ENCODE peak calls at places on chromosomes 5 and 9, in nine cellular contexts. One of them, this sample, is unnamed.

GRCh38 chr9:94139672-94140417 is 55.6 kb downstream of the PTPDC1 start:
- DNase-seq in DMS153: no peak
- DNase-seq in stimulated activated naive B cell treated with anti-CD40 and anti-IgM and Interleukin-4, amounts not matched to agents 10 μg/mL and 1 μg/mL and 100 μg/mL, for 72 hours: no peak
- DNase-seq in activated T-cell treated with anti-CD3 and anti-CD28 coated beads for 4 hours: no peak
- DNase-seq in smooth muscle cell of the brain vasculature: peak
- DNase-seq in RPMI8226: peak
- DNase-seq in SW 1271: peak
- DNase-seq in posterior cingulate gyrus: no peak
- DNase-seq in HFFc6: peak
- DNase-seq in this sample: peak

GRCh38 chr5:32612134-32612888 is 27.0 kb downstream of the SUB1 start:
- DNase-seq in HFFc6: no peak
- DNase-seq in RPMI8226: no peak
- DNase-seq in smooth muscle cell of the brain vasculature: no peak
- DNase-seq in DMS153: peak
- DNase-seq in posterior cingulate gyrus: no peak
- DNase-seq in SW 1271: no peak
- DNase-seq in stimulated activated naive B cell treated with anti-CD40 and anti-IgM and Interleukin-4, amounts not matched to agents 10 μg/mL and 1 μg/mL and 100 μg/mL, for 72 hours: no peak
- DNase-seq in activated T-cell treated with anti-CD3 and anti-CD28 coated beads for 4 hours: no peak
- DNase-seq in this sample: no peak

GRCh38 chr9:112081918-112082729 is 93.0 kb downstream of the SUSD1 start:
- DNase-seq in smooth muscle cell of the brain vasculature: no peak
- DNase-seq in posterior cingulate gyrus: no peak
- DNase-seq in HFFc6: no peak
- DNase-seq in DMS153: no peak
- DNase-seq in stimulated activated naive B cell treated with anti-CD40 and anti-IgM and Interleukin-4, amounts not matched to agents 10 μg/mL and 1 μg/mL and 100 μg/mL, for 72 hours: no peak
- DNase-seq in activated T-cell treated with anti-CD3 and anti-CD28 coated beads for 4 hours: no peak
- DNase-seq in RPMI8226: no peak
- DNase-seq in SW 1271: no peak
- DNase-seq in this sample: no peak

GRCh38 chr5:43110606-43111170 is 10.0 kb upstream of the ZNF131 start:
- DNase-seq in activated T-cell treated with anti-CD3 and anti-CD28 coated beads for 4 hours: peak
- DNase-seq in RPMI8226: peak
- DNase-seq in posterior cingulate gyrus: no peak
- DNase-seq in SW 1271: no peak
- DNase-seq in smooth muscle cell of the brain vasculature: no peak
- DNase-seq in stimulated activated naive B cell treated with anti-CD40 and anti-IgM and Interleukin-4, amounts not matched to agents 10 μg/mL and 1 μg/mL and 100 μg/mL, for 72 hours: no peak
- DNase-seq in HFFc6: no peak
- DNase-seq in DMS153: no peak
- DNase-seq in this sample: peak

GRCh38 chr9:16924311-16924915 is 53.9 kb upstream of the BNC2 start:
- DNase-seq in DMS153: no peak
- DNase-seq in HFFc6: no peak
- DNase-seq in RPMI8226: no peak
- DNase-seq in activated T-cell treated with anti-CD3 and anti-CD28 coated beads for 4 hours: no peak
- DNase-seq in smooth muscle cell of the brain vasculature: no peak
- DNase-seq in stimulated activated naive B cell treated with anti-CD40 and anti-IgM and Interleukin-4, amounts not matched to agents 10 μg/mL and 1 μg/mL and 100 μg/mL, for 72 hours: no peak
- DNase-seq in SW 1271: no peak
- DNase-seq in posterior cingulate gyrus: no peak
- DNase-seq in this sample: no peak

GRCh38 chr5:154395407-154396106 is 50.2 kb upstream of the SAP30L start:
- DNase-seq in activated T-cell treated with anti-CD3 and anti-CD28 coated beads for 4 hours: no peak
- DNase-seq in SW 1271: no peak
- DNase-seq in HFFc6: no peak
- DNase-seq in posterior cingulate gyrus: peak
- DNase-seq in RPMI8226: peak
- DNase-seq in DMS153: peak
- DNase-seq in smooth muscle cell of the brain vasculature: no peak
- DNase-seq in stimulated activated naive B cell treated with anti-CD40 and anti-IgM and Interleukin-4, amounts not matched to agents 10 μg/mL and 1 μg/mL and 100 μg/mL, for 72 hours: no peak
- DNase-seq in this sample: peak

GRCh38 chr5:179596421-179596820 is 27.1 kb downstream of the HNRNPH1 start:
- DNase-seq in smooth muscle cell of the brain vasculature: no peak
- DNase-seq in posterior cingulate gyrus: no peak
- DNase-seq in HFFc6: no peak
- DNase-seq in stimulated activated naive B cell treated with anti-CD40 and anti-IgM and Interleukin-4, amounts not matched to agents 10 μg/mL and 1 μg/mL and 100 μg/mL, for 72 hours: no peak
- DNase-seq in DMS153: no peak
- DNase-seq in activated T-cell treated with anti-CD3 and anti-CD28 coated beads for 4 hours: no peak
- DNase-seq in SW 1271: no peak
- DNase-seq in RPMI8226: no peak
- DNase-seq in this sample: no peak

GRCh38 chr9:129131300-129132145 is 20.3 kb downstream of the PTPA start:
- DNase-seq in activated T-cell treated with anti-CD3 and anti-CD28 coated beads for 4 hours: peak
- DNase-seq in posterior cingulate gyrus: peak
- DNase-seq in RPMI8226: peak
- DNase-seq in stimulated activated naive B cell treated with anti-CD40 and anti-IgM and Interleukin-4, amounts not matched to agents 10 μg/mL and 1 μg/mL and 100 μg/mL, for 72 hours: peak
- DNase-seq in HFFc6: peak
- DNase-seq in SW 1271: peak
- DNase-seq in smooth muscle cell of the brain vasculature: no peak
- DNase-seq in DMS153: peak
- DNase-seq in this sample: peak

GRCh38 chr5:140358738-140359310 is 1.2 kb upstream of the SLC4A9 start:
- DNase-seq in SW 1271: peak
- DNase-seq in smooth muscle cell of the brain vasculature: no peak
- DNase-seq in activated T-cell treated with anti-CD3 and anti-CD28 coated beads for 4 hours: no peak
- DNase-seq in DMS153: no peak
- DNase-seq in posterior cingulate gyrus: no peak
- DNase-seq in HFFc6: peak
- DNase-seq in stimulated activated naive B cell treated with anti-CD40 and anti-IgM and Interleukin-4, amounts not matched to agents 10 μg/mL and 1 μg/mL and 100 μg/mL, for 72 hours: no peak
- DNase-seq in RPMI8226: no peak
- DNase-seq in this sample: no peak

GRCh38 chr5:55480781-55481180 is 54.0 kb downstream of the PLPP1 start:
- DNase-seq in stimulated activated naive B cell treated with anti-CD40 and anti-IgM and Interleukin-4, amounts not matched to agents 10 μg/mL and 1 μg/mL and 100 μg/mL, for 72 hours: no peak
- DNase-seq in DMS153: no peak
- DNase-seq in HFFc6: peak
- DNase-seq in smooth muscle cell of the brain vasculature: no peak
- DNase-seq in RPMI8226: no peak
- DNase-seq in SW 1271: no peak
- DNase-seq in activated T-cell treated with anti-CD3 and anti-CD28 coated beads for 4 hours: no peak
- DNase-seq in posterior cingulate gyrus: no peak
- DNase-seq in this sample: no peak

GRCh38 chr9:124054671-124055212 is 43.2 kb downstream of the LHX2 start:
- DNase-seq in smooth muscle cell of the brain vasculature: no peak
- DNase-seq in RPMI8226: no peak
- DNase-seq in stimulated activated naive B cell treated with anti-CD40 and anti-IgM and Interleukin-4, amounts not matched to agents 10 μg/mL and 1 μg/mL and 100 μg/mL, for 72 hours: peak
- DNase-seq in activated T-cell treated with anti-CD3 and anti-CD28 coated beads for 4 hours: no peak
- DNase-seq in SW 1271: peak
- DNase-seq in posterior cingulate gyrus: peak
- DNase-seq in DMS153: peak
- DNase-seq in HFFc6: peak
- DNase-seq in this sample: peak

GRCh38 chr5:135188233-135188909 is 154.3 kb upstream of the PITX1 start:
- DNase-seq in activated T-cell treated with anti-CD3 and anti-CD28 coated beads for 4 hours: no peak
- DNase-seq in stimulated activated naive B cell treated with anti-CD40 and anti-IgM and Interleukin-4, amounts not matched to agents 10 μg/mL and 1 μg/mL and 100 μg/mL, for 72 hours: no peak
- DNase-seq in smooth muscle cell of the brain vasculature: no peak
- DNase-seq in DMS153: no peak
- DNase-seq in RPMI8226: no peak
- DNase-seq in posterior cingulate gyrus: peak
- DNase-seq in SW 1271: no peak
- DNase-seq in HFFc6: no peak
- DNase-seq in this sample: no peak

GRCh38 chr5:1648806-1649205 is 125.0 kb upstream of the LPCAT1 start:
- DNase-seq in DMS153: no peak
- DNase-seq in stimulated activated naive B cell treated with anti-CD40 and anti-IgM and Interleukin-4, amounts not matched to agents 10 μg/mL and 1 μg/mL and 100 μg/mL, for 72 hours: no peak
- DNase-seq in posterior cingulate gyrus: no peak
- DNase-seq in HFFc6: peak
- DNase-seq in RPMI8226: no peak
- DNase-seq in activated T-cell treated with anti-CD3 and anti-CD28 coated beads for 4 hours: no peak
- DNase-seq in SW 1271: no peak
- DNase-seq in smooth muscle cell of the brain vasculature: no peak
- DNase-seq in this sample: no peak

GRCh38 chr5:125117556-125117955 is 371.1 kb upstream of the ZNF608 start:
- DNase-seq in stimulated activated naive B cell treated with anti-CD40 and anti-IgM and Interleukin-4, amounts not matched to agents 10 μg/mL and 1 μg/mL and 100 μg/mL, for 72 hours: no peak
- DNase-seq in DMS153: no peak
- DNase-seq in posterior cingulate gyrus: no peak
- DNase-seq in HFFc6: peak
- DNase-seq in SW 1271: no peak
- DNase-seq in activated T-cell treated with anti-CD3 and anti-CD28 coated beads for 4 hours: no peak
- DNase-seq in RPMI8226: no peak
- DNase-seq in smooth muscle cell of the brain vasculature: no peak
- DNase-seq in this sample: no peak